ENCODE peak calls at places on chromosomes 16 and 17, in five cellular contexts. U is H9; Q is NCI-H774; D is stimulated activated CD4-positive, alpha-beta T cell treated with anti-CD3 and anti-CD28 coated beads, Interleukin-15, amount 100 ng/mL, for 48 hours; T is activated naive CD4-positive, alpha-beta T cell. H is an unnamed sample.

GRCh38 chr16:27784351-27785306 is 234.7 kb downstream of the KATNIP start:
- DNase-seq in U (no peak), Q (no peak), D (no peak), T (no peak), H (peak)

GRCh38 chr17:62017912-62018311 is 47.2 kb downstream of the MED13 start:
- DNase-seq in T (no peak), Q (no peak), U (no peak), D (no peak), H (no peak)

GRCh38 chr17:82696259-82696658 is 2.2 kb downstream of the RAB40B start:
- DNase-seq in T (no peak), U (no peak), Q (no peak), D (no peak), H (no peak)

GRCh38 chr17:57750109-57750845 is 5.2 kb upstream of the CCDC182 start:
- DNase-seq in U (no peak), Q (no peak), T (no peak), D (no peak), H (no peak)

GRCh38 chr17:57834146-57834741 is 15.6 kb downstream of the MRPS23 start:
- DNase-seq in T (no peak), U (peak), D (no peak), Q (no peak), H (peak)

GRCh38 chr16:89460556-89460955 is 29.8 kb downstream of the ANKRD11 start:
- DNase-seq in T (no peak), Q (no peak), U (no peak), D (no peak), H (no peak)

GRCh38 chr16:90043526-90043925 is 24.3 kb upstream of the DBNDD1 start:
- DNase-seq in T (no peak), U (no peak), Q (no peak), D (no peak), H (no peak)

GRCh38 chr16:73671102-73671501 is 623.2 kb upstream of the ZFHX3 start:
- DNase-seq in T (no peak), Q (no peak), U (no peak), D (no peak), H (no peak)

GRCh38 chr16:57000271-57001025 is 11.1 kb downstream of the NLRC5 start:
- DNase-seq in T (no peak), Q (no peak), U (no peak), D (peak), H (peak)

GRCh38 chr17:42891539-42892152 is 9.0 kb upstream of the G6PC1 start:
- DNase-seq in D (no peak), T (no peak), U (peak), Q (peak), H (no peak)

GRCh38 chr17:45050680-45051059 is 762 bp downstream of the DCAKD start:
- DNase-seq in U (no peak), T (peak), D (peak), Q (no peak), H (no peak)

GRCh38 chr17:61427567-61427966 is 24.7 kb upstream of the TBX4 start:
- DNase-seq in T (no peak), U (no peak), D (no peak), Q (no peak), H (no peak)

GRCh38 chr17:76585649-76586593 is at the start of gene ST6GALNAC2:
- DNase-seq in D (peak), U (no peak), T (peak), Q (peak), H (peak)